ENCODE peak calls at places on chromosomes 3 and 15, in five cellular contexts. X, B, T, N and Z are unnamed samples.

GRCh38 chr3:9404680-9405079 is 7.3 kb downstream of the SETD5 start:
- DNase-seq in X (no peak), B (no peak), T (no peak), N (no peak), Z (peak)

GRCh38 chr15:47374222-47374621 is 343.1 kb upstream of the SEMA6D start:
- DNase-seq in X (no peak), B (peak), T (no peak), N (peak), Z (no peak)

GRCh38 chr3:157412323-157412845 is 24.3 kb upstream of the PTX3 start:
- DNase-seq in X (no peak), B (no peak), T (no peak), N (no peak), Z (no peak)

GRCh38 chr15:49978171-49978570 is 140.9 kb downstream of the ATP8B4 start:
- DNase-seq in X (no peak), B (no peak), T (no peak), N (no peak), Z (no peak)

GRCh38 chr15:53693729-53694533 is 65.5 kb downstream of the WDR72 start:
- DNase-seq in X (peak), B (no peak), T (peak), N (no peak), Z (no peak)

GRCh38 chr3:186021673-186022362 is 84.0 kb upstream of the TRA2B start:
- DNase-seq in X (no peak), B (peak), T (no peak), N (peak), Z (no peak)

GRCh38 chr3:141240290-141241247 is 8.9 kb downstream of the PXYLP1 start:
- DNase-seq in X (no peak), B (no peak), T (no peak), N (peak), Z (no peak)

GRCh38 chr3:133460809-133461208 is 61.0 kb downstream of the BFSP2 start:
- DNase-seq in X (no peak), B (no peak), T (no peak), N (no peak), Z (no peak)

GRCh38 chr3:53643757-53644156 is 149.3 kb downstream of the CACNA1D start:
- DNase-seq in X (no peak), B (no peak), T (no peak), N (no peak), Z (no peak)

GRCh38 chr3:132343018-132343612 is 25.9 kb downstream of the ACP3 start:
- DNase-seq in X (no peak), B (peak), T (peak), N (peak), Z (peak)

GRCh38 chr3:111700054-111700453 is 104.9 kb upstream of the ZBED2 start:
- DNase-seq in X (no peak), B (no peak), T (no peak), N (no peak), Z (no peak)

GRCh38 chr3:84547207-84547606 is 411.6 kb upstream of the CADM2 start:
- DNase-seq in X (no peak), B (no peak), T (no peak), N (no peak), Z (no peak)

GRCh38 chr3:187188931-187189330 is 8.4 kb upstream of the RTP1 start:
- DNase-seq in X (no peak), B (no peak), T (no peak), N (no peak), Z (no peak)

GRCh38 chr3:112303811-112304325 is 9.9 kb upstream of the SLC9C1 start:
- DNase-seq in X (no peak), B (no peak), T (no peak), N (no peak), Z (no peak)

GRCh38 chr15:99504823-99505551 is 60.8 kb upstream of the MEF2A start:
- DNase-seq in X (no peak), B (peak), T (no peak), N (no peak), Z (no peak)

GRCh38 chr3:45137656-45138181 is 8.5 kb downstream of the CDCP1 start:
- DNase-seq in X (no peak), B (no peak), T (no peak), N (no peak), Z (peak)

GRCh38 chr3:194561306-194561974 is 71.8 kb downstream of the TMEM44 start:
- DNase-seq in X (peak), B (no peak), T (no peak), N (peak), Z (no peak)

GRCh38 chr3:107965141-107965540 is 125.7 kb downstream of the CD47 start:
- DNase-seq in X (no peak), B (no peak), T (no peak), N (no peak), Z (no peak)

GRCh38 chr3:139111392-139112229 is 66.9 kb upstream of the PRR23C start:
- DNase-seq in X (peak), B (peak), T (peak), N (peak), Z (peak)

GRCh38 chr3:169658311-169658931 is 5.1 kb downstream of the MECOM start:
- DNase-seq in X (no peak), B (no peak), T (peak), N (no peak), Z (peak)

GRCh38 chr3:190701096-190701532 is 161.4 kb downstream of the GMNC start:
- DNase-seq in X (peak), B (peak), T (peak), N (peak), Z (peak)

GRCh38 chr15:71679223-71680078 is 130.9 kb upstream of the NR2E3 start:
- DNase-seq in X (no peak), B (no peak), T (no peak), N (peak), Z (no peak)

GRCh38 chr3:15470804-15471203 is 43.4 kb downstream of the EAF1 start:
- DNase-seq in X (no peak), B (no peak), T (no peak), N (no peak), Z (no peak)

GRCh38 chr3:122930371-122930997 is 97.1 kb downstream of the SEMA5B start:
- DNase-seq in X (no peak), B (no peak), T (no peak), N (no peak), Z (no peak)

GRCh38 chr3:122929188-122929465 is 98.4 kb downstream of the SEMA5B start:
- DNase-seq in X (no peak), B (no peak), T (no peak), N (no peak), Z (no peak)

GRCh38 chr3:122931636-122932035 is 95.9 kb downstream of the SEMA5B start:
- DNase-seq in X (no peak), B (peak), T (no peak), N (no peak), Z (no peak)

GRCh38 chr3:122928396-122929187 is 99.0 kb downstream of the SEMA5B start:
- DNase-seq in X (no peak), B (no peak), T (no peak), N (no peak), Z (no peak)

GRCh38 chr3:122929576-122930365 is 97.8 kb downstream of the SEMA5B start:
- DNase-seq in X (no peak), B (no peak), T (no peak), N (no peak), Z (no peak)
- TF ChIP-seq CTCF in X (no peak), B (no peak), T (no peak), N (no peak), Z (no peak)

DNA sequence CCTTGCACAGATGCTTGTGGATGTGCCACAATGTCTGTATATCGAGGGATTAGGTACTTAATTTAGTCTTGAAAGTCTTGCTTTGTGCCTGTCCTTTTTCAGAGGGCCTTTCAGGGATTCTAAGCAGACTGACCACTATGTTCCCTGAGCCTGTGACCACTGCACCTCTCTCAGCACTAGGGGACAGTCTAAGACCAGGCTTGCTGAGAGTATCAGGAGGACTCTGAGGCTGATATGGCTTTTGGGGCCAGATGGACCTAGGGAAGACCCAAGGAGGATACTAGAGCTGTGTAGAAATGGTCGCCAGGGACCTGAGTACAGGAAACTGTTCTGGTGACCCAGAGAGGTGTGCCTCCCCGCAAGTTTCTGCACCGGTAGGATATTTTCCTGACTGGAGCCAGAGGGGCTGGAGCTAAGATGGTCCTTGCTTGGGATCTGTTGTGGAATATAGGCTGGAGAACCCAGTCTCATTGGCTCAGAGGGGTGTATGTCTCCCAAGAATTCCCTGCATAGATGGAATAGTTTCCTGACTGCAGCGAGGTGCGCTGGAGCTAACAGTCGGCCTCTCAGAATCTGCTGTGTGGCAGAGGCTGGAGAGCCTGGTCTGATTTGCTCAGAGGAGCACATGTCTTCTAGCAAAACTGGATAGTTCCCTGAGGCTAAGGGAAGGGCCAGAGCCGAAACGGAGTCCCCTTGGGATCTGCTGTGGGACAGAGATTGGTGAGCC is 213.2 kb upstream of the DCBLD2 start:
- DNase-seq in X (no peak), B (peak), T (no peak), N (no peak), Z (peak)
- TF ChIP-seq CTCF in X (no peak), B (peak), T (no peak), N (peak), Z (peak)

GRCh38 chr3:66747688-66748087 is 246.9 kb upstream of the LRIG1 start:
- DNase-seq in X (no peak), B (no peak), T (no peak), N (no peak), Z (no peak)

GRCh38 chr3:66744986-66745385 is 244.2 kb upstream of the LRIG1 start:
- DNase-seq in X (no peak), B (no peak), T (no peak), N (no peak), Z (no peak)

GRCh38 chr3:66747251-66747650 is 246.4 kb upstream of the LRIG1 start:
- DNase-seq in X (no peak), B (no peak), T (no peak), N (peak), Z (no peak)

GRCh38 chr3:66751842-66752241 is 246.3 kb upstream of the KBTBD8 start:
- DNase-seq in X (no peak), B (no peak), T (no peak), N (no peak), Z (no peak)

GRCh38 chr3:66748175-66748876 is 247.5 kb upstream of the LRIG1 start:
- DNase-seq in X (no peak), B (no peak), T (no peak), N (no peak), Z (no peak)
- TF ChIP-seq CTCF in X (no peak), B (no peak), T (no peak), N (no peak), Z (no peak)

GRCh38 chr3:2711081-2711480 is 399.1 kb downstream of the IL5RA start:
- DNase-seq in X (no peak), B (no peak), T (no peak), N (no peak), Z (no peak)

GRCh38 chr3:2714856-2715255 is 395.3 kb downstream of the IL5RA start:
- DNase-seq in X (no peak), B (no peak), T (no peak), N (no peak), Z (no peak)

GRCh38 chr3:2713923-2714322 is 396.3 kb downstream of the IL5RA start:
- DNase-seq in X (no peak), B (no peak), T (no peak), N (no peak), Z (peak)
- TF ChIP-seq CTCF in X (peak), B (no peak), T (no peak), N (no peak), Z (no peak)

GRCh38 chr15:77650285-77650684 is 17.6 kb upstream of the LINGO1 start:
- DNase-seq in X (no peak), B (no peak), T (no peak), N (no peak), Z (peak)
- TF ChIP-seq CTCF in X (no peak), B (no peak), T (no peak), N (no peak), Z (no peak)

GRCh38 chr3:24487325-24488242 is 7.1 kb downstream of the THRB start:
- DNase-seq in X (no peak), B (peak), T (no peak), N (no peak), Z (no peak)

GRCh38 chr3:24493951-24494615 is 567 bp downstream of the THRB start:
- DNase-seq in X (peak), B (peak), T (peak), N (no peak), Z (peak)

GRCh38 chr3:24494616-24495333 is at the start of gene THRB:
- DNase-seq in X (peak), B (peak), T (peak), N (peak), Z (peak)

GRCh38 chr3:24492971-24493551 is 1.6 kb downstream of the THRB start:
- DNase-seq in X (no peak), B (no peak), T (no peak), N (no peak), Z (no peak)

GRCh38 chr3:24490151-24490550 is 4.5 kb downstream of the THRB start:
- DNase-seq in X (no peak), B (no peak), T (no peak), N (peak), Z (no peak)
- TF ChIP-seq CTCF in X (no peak), B (no peak), T (no peak), N (no peak), Z (no peak)

GRCh38 chr3:23743141-23743784 is 62.5 kb upstream of the UBE2E1 start:
- DNase-seq in X (no peak), B (no peak), T (no peak), N (no peak), Z (peak)
- TF ChIP-seq CTCF in X (no peak), B (no peak), T (no peak), N (no peak), Z (no peak)

GRCh38 chr3:29410660-29411405 is 130.0 kb downstream of the RBMS3 start:
- DNase-seq in X (no peak), B (no peak), T (no peak), N (no peak), Z (no peak)

GRCh38 chr3:29409409-29409808 is 128.5 kb downstream of the RBMS3 start:
- DNase-seq in X (no peak), B (no peak), T (no peak), N (no peak), Z (no peak)

GRCh38 chr3:29412117-29412516 is 131.2 kb downstream of the RBMS3 start:
- DNase-seq in X (no peak), B (no peak), T (no peak), N (no peak), Z (no peak)

GRCh38 chr3:29408676-29409075 is 127.8 kb downstream of the RBMS3 start:
- DNase-seq in X (no peak), B (no peak), T (no peak), N (no peak), Z (no peak)

DNA sequence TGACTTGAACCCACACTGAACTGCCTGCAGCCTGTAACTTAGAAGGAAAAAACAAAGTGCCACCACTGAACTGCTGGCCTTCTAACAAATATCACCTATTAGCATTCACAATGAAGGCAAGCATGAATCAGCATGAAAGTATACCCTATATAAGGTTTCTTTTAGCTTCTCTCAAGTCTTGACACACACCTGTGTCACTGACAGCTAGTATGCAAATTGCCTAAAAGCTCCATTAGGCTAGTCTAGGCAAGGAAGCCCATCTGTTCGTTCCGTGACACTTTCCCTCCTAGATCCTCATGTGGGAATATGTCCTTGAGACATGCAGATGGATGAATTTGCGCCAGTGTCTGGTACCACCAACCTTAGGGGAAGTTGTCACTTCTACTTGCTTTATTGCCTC is 129.3 kb downstream of the RBMS3 start:
- DNase-seq in X (no peak), B (no peak), T (no peak), N (no peak), Z (no peak)
- TF ChIP-seq CTCF in X (no peak), B (no peak), T (no peak), N (no peak), Z (no peak)